ENCODE peak calls at places on chromosomes 1 and 21, in five cellular contexts. O is fibroblast of pulmonary artery, G is bronchial epithelial cell, J is K562, C is adrenal gland. Z is an unnamed sample.

GRCh38 chr1:209291715-209292114 is 291.8 kb upstream of the CAMK1G start:
- DNase-seq in O (peak), G (no peak), J (no peak), C (no peak), Z (no peak)

GRCh38 chr1:110258734-110259133 is 48.6 kb downstream of the KCNC4 start:
- DNase-seq in O (no peak), G (no peak), J (no peak), C (no peak), Z (no peak)

GRCh38 chr1:100538935-100539835 is 1.2 kb downstream of the GPR88 start:
- DNase-seq in O (no peak), G (no peak), J (no peak), C (peak), Z (no peak)

GRCh38 chr21:46063227-46063626 is 34.7 kb upstream of the COL6A2 start:
- DNase-seq in O (peak), G (no peak), J (peak), C (no peak), Z (no peak)

GRCh38 chr1:182226618-182227017 is 165.0 kb downstream of the GLUL start:
- DNase-seq in O (no peak), G (no peak), J (no peak), C (no peak), Z (no peak)

GRCh38 chr1:201481761-201482493 is 12.9 kb upstream of the PHLDA3 start:
- DNase-seq in O (peak), G (peak), J (peak), C (peak), Z (no peak)

GRCh38 chr1:35190784-35191183 is 2.2 kb downstream of the SFPQ start:
- DNase-seq in O (no peak), G (no peak), J (no peak), C (peak), Z (no peak)

GRCh38 chr21:46031484-46031883 is 49.9 kb downstream of the COL6A1 start:
- DNase-seq in O (no peak), G (no peak), J (peak), C (no peak), Z (no peak)

GRCh38 chr1:15168479-15168878 is 14.9 kb downstream of the TMEM51 start:
- DNase-seq in O (peak), G (peak), J (no peak), C (peak), Z (peak)

GRCh38 chr1:93999806-94000205 is 90.6 kb upstream of the GCLM start:
- DNase-seq in O (no peak), G (no peak), J (no peak), C (no peak), Z (no peak)

GRCh38 chr1:230574502-230574901 is 67.8 kb upstream of the COG2 start:
- DNase-seq in O (no peak), G (no peak), J (no peak), C (no peak), Z (no peak)

GRCh38 chr1:230271396-230272035 is 154.6 kb downstream of the PGBD5 start:
- DNase-seq in O (no peak), G (no peak), J (no peak), C (no peak), Z (no peak)

GRCh38 chr1:238223067-238223640 is 332.4 kb upstream of the ZP4 start:
- DNase-seq in O (peak), G (peak), J (no peak), C (no peak), Z (no peak)

GRCh38 chr1:37930246-37931142 is 16.4 kb downstream of the INPP5B start:
- DNase-seq in O (peak), G (peak), J (peak), C (no peak), Z (no peak)

GRCh38 chr21:36430841-36431240 is 45.6 kb downstream of the CHAF1B start:
- DNase-seq in O (peak), G (peak), J (no peak), C (no peak), Z (no peak)

GRCh38 chr1:44543064-44543815 is 131.0 kb downstream of the TMEM53 start:
- DNase-seq in O (no peak), G (no peak), J (peak), C (no peak), Z (no peak)

GRCh38 chr1:89884718-89885596 is 64.1 kb downstream of the LRRC8D start:
- DNase-seq in O (peak), G (peak), J (no peak), C (no peak), Z (no peak)

GRCh38 chr21:38819051-38819718 is 13.5 kb downstream of the ETS2 start:
- DNase-seq in O (no peak), G (no peak), J (no peak), C (no peak), Z (no peak)

GRCh38 chr21:35026617-35027557 is 22.2 kb downstream of the RUNX1 start:
- DNase-seq in O (peak), G (peak), J (peak), C (peak), Z (no peak)

GRCh38 chr1:220748091-220748934 is at the start of gene MTARC2:
- DNase-seq in O (peak), G (peak), J (no peak), C (peak), Z (peak)

GRCh38 chr1:2587860-2588571 is 1.4 kb downstream of the PRXL2B start:
- DNase-seq in O (no peak), G (no peak), J (no peak), C (no peak), Z (no peak)

GRCh38 chr21:29481641-29482040 is 182.9 kb downstream of the BACH1 start:
- DNase-seq in O (peak), G (no peak), J (no peak), C (no peak), Z (peak)

GRCh38 chr1:36115200-36115669 is 9.8 kb downstream of the COL8A2 start:
- DNase-seq in O (peak), G (no peak), J (peak), C (no peak), Z (peak)

GRCh38 chr21:25961042-25961441 is 209.5 kb downstream of the APP start:
- DNase-seq in O (no peak), G (no peak), J (no peak), C (no peak), Z (no peak)

GRCh38 chr1:217333939-217334338 is 297.0 kb downstream of the GPATCH2 start:
- DNase-seq in O (peak), G (peak), J (peak), C (peak), Z (no peak)

GRCh38 chr1:202016022-202016624 is 5.7 kb downstream of the ELF3 start:
- DNase-seq in O (no peak), G (peak), J (no peak), C (peak), Z (no peak)

GRCh38 chr1:22018583-22019559 is 17.4 kb downstream of the CELA3A start:
- DNase-seq in O (peak), G (peak), J (no peak), C (peak), Z (peak)

GRCh38 chr1:21868941-21869454 is 56.9 kb downstream of the LDLRAD2 start:
- DNase-seq in O (no peak), G (no peak), J (no peak), C (no peak), Z (no peak)

GRCh38 chr1:54583868-54584267 is 35.8 kb downstream of the ACOT11 start:
- DNase-seq in O (no peak), G (no peak), J (no peak), C (no peak), Z (no peak)

GRCh38 chr21:36499578-36500471 is 19.9 kb upstream of the CLDN14 start:
- DNase-seq in O (peak), G (peak), J (no peak), C (no peak), Z (peak)

GRCh38 chr1:30753660-30754123 is 3.9 kb downstream of the LAPTM5 start:
- DNase-seq in O (no peak), G (no peak), J (no peak), C (no peak), Z (no peak)

GRCh38 chr1:30756206-30756544 is 1.4 kb downstream of the LAPTM5 start:
- DNase-seq in O (no peak), G (no peak), J (no peak), C (no peak), Z (no peak)

GRCh38 chr1:30755746-30756145 is 1.8 kb downstream of the LAPTM5 start:
- DNase-seq in O (no peak), G (no peak), J (no peak), C (no peak), Z (no peak)

GRCh38 chr1:30755334-30755733 is 2.2 kb downstream of the LAPTM5 start:
- DNase-seq in O (no peak), G (no peak), J (no peak), C (no peak), Z (no peak)

GRCh38 chr1:30754684-30755171 is 2.8 kb downstream of the LAPTM5 start:
- DNase-seq in O (no peak), G (no peak), J (no peak), C (no peak), Z (no peak)
- H3K4me3 ChIP-seq in O (no peak), G (no peak), J (no peak), C (no peak), Z (no peak)

GRCh38 chr1:77687519-77687906 is 5.1 kb upstream of the ZZZ3 start:
- DNase-seq in O (peak), G (no peak), J (no peak), C (peak), Z (no peak)
- TF ChIP-seq CTCF in O (peak), G (peak), J (no peak), C (no peak), Z (no peak)

GRCh38 chr1:234532511-234532922 is 53.5 kb upstream of the TARBP1 start:
- DNase-seq in O (no peak), G (peak), J (no peak), C (peak), Z (no peak)
- H3K4me3 ChIP-seq in O (no peak), G (no peak), J (no peak), C (no peak), Z (no peak)

GRCh38 chr1:24385160-24385939 is 28.2 kb downstream of the STPG1 start:
- DNase-seq in O (peak), G (peak), J (peak), C (no peak), Z (no peak)
- TF ChIP-seq CTCF in O (peak), G (peak), J (peak), C (no peak), Z (peak)